ENCODE peak calls at places on chromosome 18, in seven cellular contexts. W, O, E, N, V, M and L are unnamed samples.

GRCh38 chr18:11004294-11004693 is 145.1 kb downstream of the PIEZO2 start:
- DNase-seq in V (no peak), N (no peak), E (no peak), O (no peak), W (no peak), M (no peak), L (no peak)

GRCh38 chr18:22505136-22505535 is 87.4 kb upstream of the CTAGE1 start:
- DNase-seq in V (no peak), M (peak), O (no peak), W (no peak), N (no peak), E (no peak), L (no peak)

GRCh38 chr18:77131652-77132368 is 773 bp downstream of the MBP start:
- DNase-seq in W (peak), V (no peak), M (no peak), N (peak), E (peak), O (no peak), L (no peak)

GRCh38 chr18:3151379-3152264 is 68.1 kb downstream of the MYOM1 start:
- DNase-seq in W (no peak), V (no peak), E (peak), O (peak), M (peak), N (no peak), L (peak)

GRCh38 chr18:79873449-79874110 is 75.8 kb downstream of the KCNG2 start:
- DNase-seq in M (no peak), W (peak), V (no peak), N (no peak), E (no peak), O (no peak), L (no peak)

GRCh38 chr18:8657873-8658521 is 47.4 kb upstream of the MTCL1 start:
- DNase-seq in W (no peak), V (no peak), N (no peak), E (no peak), M (no peak), O (peak), L (no peak)

GRCh38 chr18:37962316-37962966 is 396.8 kb upstream of the CELF4 start:
- DNase-seq in V (no peak), W (no peak), M (no peak), N (no peak), O (no peak), E (no peak), L (no peak)

GRCh38 chr18:49761771-49762170 is 51.6 kb downstream of the ACAA2 start:
- DNase-seq in O (no peak), N (no peak), E (no peak), V (no peak), W (no peak), M (no peak), L (no peak)

GRCh38 chr18:11909597-11910026 is 1.5 kb upstream of the MPPE1 start:
- DNase-seq in N (no peak), M (peak), W (no peak), V (no peak), E (peak), O (no peak), L (no peak)

GRCh38 chr18:57048859-57049258 is 98.0 kb upstream of the BOD1L2 start:
- DNase-seq in E (no peak), V (no peak), M (no peak), N (no peak), W (no peak), O (no peak), L (no peak)

GRCh38 chr18:34661464-34662087 is 48.5 kb upstream of the DTNA start:
- DNase-seq in O (peak), V (no peak), M (peak), N (no peak), E (peak), W (no peak), L (peak)

GRCh38 chr18:61350578-61350977 is 17.3 kb downstream of the CDH20 start:
- DNase-seq in V (no peak), N (no peak), M (no peak), O (no peak), E (no peak), W (no peak), L (no peak)

GRCh38 chr18:35862115-35862640 is 110.3 kb upstream of the RMP24 start:
- DNase-seq in N (no peak), E (no peak), O (no peak), W (no peak), M (no peak), V (no peak), L (no peak)

GRCh38 chr18:46333371-46334199 is 229.4 kb downstream of the HAUS1 start:
- DNase-seq in O (peak), W (no peak), E (no peak), M (no peak), V (no peak), N (peak), L (no peak)

GRCh38 chr18:50853863-50854271 is 25.1 kb upstream of the ME2 start:
- DNase-seq in M (no peak), O (no peak), E (peak), W (no peak), V (no peak), N (peak), L (peak)

GRCh38 chr18:24846133-24846532 is 385.7 kb downstream of the HRH4 start:
- DNase-seq in W (no peak), M (no peak), N (no peak), V (no peak), E (no peak), O (no peak), L (no peak)

GRCh38 chr18:56315363-56315762 is 323.0 kb downstream of the TXNL1 start:
- DNase-seq in O (no peak), M (peak), E (no peak), W (no peak), V (no peak), N (no peak), L (no peak)

GRCh38 chr18:13239557-13239956 is 21.0 kb downstream of the LDLRAD4 start:
- DNase-seq in O (no peak), M (no peak), V (no peak), N (no peak), E (no peak), W (no peak), L (no peak)

GRCh38 chr18:55515946-55516710 is 71.9 kb downstream of the TCF4 start:
- DNase-seq in O (no peak), E (no peak), M (peak), N (no peak), V (no peak), W (no peak), L (no peak)

GRCh38 chr18:50986360-50987087 is 18.7 kb downstream of the ELAC1 start:
- DNase-seq in O (no peak), E (no peak), W (no peak), M (peak), N (no peak), V (no peak), L (no peak)

GRCh38 chr18:79887181-79888000 is 64.1 kb downstream of the SLC66A2 start:
- DNase-seq in W (no peak), V (no peak), O (no peak), E (no peak), N (no peak), M (no peak), L (no peak)

GRCh38 chr18:10745971-10746370 is 220.1 kb downstream of the NAPG start:
- DNase-seq in V (no peak), W (no peak), E (no peak), N (no peak), M (no peak), O (no peak), L (no peak)

GRCh38 chr18:76524900-76525698 is 30.1 kb upstream of the ZNF516 start:
- DNase-seq in O (peak), W (peak), N (no peak), V (no peak), M (peak), E (peak), L (peak)

GRCh38 chr18:75923169-75923568 is 495.7 kb upstream of the SMIM21 start:
- DNase-seq in M (peak), N (peak), O (no peak), W (peak), V (no peak), E (no peak), L (no peak)

GRCh38 chr18:14092625-14093361 is 39.4 kb downstream of the ZNF519 start:
- DNase-seq in M (no peak), V (no peak), E (no peak), O (no peak), W (no peak), N (no peak), L (no peak)

GRCh38 chr18:58569490-58569911 is 59.4 kb downstream of the ALPK2 start:
- DNase-seq in E (no peak), V (no peak), O (no peak), W (no peak), N (no peak), M (no peak), L (no peak)

GRCh38 chr18:45910405-45911023 is 56.6 kb downstream of the EPG5 start:
- DNase-seq in N (peak), O (peak), M (peak), E (peak), W (no peak), V (peak), L (peak)

GRCh38 chr18:47260138-47260923 is 8.9 kb upstream of the SKOR2 start:
- DNase-seq in W (no peak), N (peak), E (peak), M (no peak), V (no peak), O (no peak), L (no peak)

GRCh38 chr18:80009661-80010550 is 21.5 kb upstream of the TXNL4A start:
- DNase-seq in M (peak), V (no peak), N (peak), E (peak), W (peak), O (no peak), L (no peak)

GRCh38 chr18:26960901-26961300 is 95.4 kb upstream of the AQP4 start:
- DNase-seq in W (no peak), M (no peak), E (no peak), N (no peak), O (no peak), V (no peak), L (no peak)

GRCh38 chr18:59667488-59667887 is 29.7 kb downstream of the CCBE1 start:
- DNase-seq in O (no peak), M (no peak), N (no peak), E (no peak), V (no peak), W (no peak), L (no peak)

GRCh38 chr18:9814431-9814830 is 71.3 kb upstream of the TXNDC2 start:
- DNase-seq in W (no peak), M (peak), O (no peak), N (no peak), V (no peak), E (no peak), L (no peak)